ENCODE peak calls at places on chromosomes 1 and 21, in six cellular contexts. R is fibroblast of mammary gland, S is mammary epithelial cell, F is IMR-90, K is cardiac muscle cell, B is neural progenitor cell. M is an unnamed sample.
A peak's percentile ranks its signal among the peaks of the same experiment; 100 is the strongest.

GRCh38 chr1:111190931-111191451 is 9.5 kb downstream of the DENND2D start:
- DNase-seq in R (peak; percentile 67), S (no peak), F (peak; percentile 61), K (peak; percentile 89), B (no peak), M (no peak)

GRCh38 chr21:31248598-31248997 is 95.5 kb downstream of the TIAM1 start:
- DNase-seq in R (peak; percentile 66), S (peak; percentile 63), F (peak; percentile 63), K (no peak), B (no peak), M (no peak)

GRCh38 chr1:46983416-46983815 is 40.1 kb upstream of the CYP4X1 start:
- DNase-seq in R (no peak), S (no peak), F (no peak), K (no peak), B (peak; percentile 37), M (no peak)

GRCh38 chr1:151980287-151981177 is 13.1 kb downstream of the S100A10 start:
- DNase-seq in R (peak; percentile 98), S (peak; percentile 67), F (peak; percentile 37), K (peak; percentile 72), B (no peak), M (peak; percentile 36)

GRCh38 chr1:101257500-101258325 is 20.9 kb downstream of the S1PR1 start:
- DNase-seq in R (no peak), S (peak; percentile 42), F (no peak), K (peak; percentile 19), B (no peak), M (no peak)

GRCh38 chr1:51355382-51355781 is 25.0 kb upstream of the TTC39A start:
- DNase-seq in R (no peak), S (no peak), F (no peak), K (no peak), B (no peak), M (no peak)

GRCh38 chr1:7278827-7279752 is 492.0 kb upstream of the VAMP3 start:
- DNase-seq in R (no peak), S (no peak), F (peak; percentile 48), K (no peak), B (no peak), M (no peak)

GRCh38 chr1:204520834-204521709 is 4.9 kb downstream of the MDM4 start:
- DNase-seq in R (peak; percentile 84), S (peak; percentile 83), F (peak; percentile 90), K (peak; percentile 39), B (no peak), M (peak; percentile 8)

GRCh38 chr1:216722841-216723240 is 388 bp downstream of the ESRRG start:
- DNase-seq in R (no peak), S (no peak), F (no peak), K (no peak), B (peak; percentile 55), M (no peak)

GRCh38 chr21:34143783-34144182 is 70.4 kb downstream of the MRPS6 start:
- DNase-seq in R (no peak), S (no peak), F (no peak), K (no peak), B (no peak), M (no peak)

GRCh38 chr1:1890506-1891348 is at the start of gene GNB1:
- DNase-seq in R (peak; percentile 86), S (peak; percentile 86), F (peak; percentile 88), K (peak; percentile 93), B (peak; percentile 91), M (peak; percentile 74)

GRCh38 chr1:233289676-233290075 is 5.8 kb downstream of the PCNX2 start:
- DNase-seq in R (no peak), S (no peak), F (no peak), K (no peak), B (peak; percentile 65), M (no peak)

GRCh38 chr1:213507472-213508223 is 456.6 kb downstream of the RPS6KC1 start:
- DNase-seq in R (no peak), S (no peak), F (no peak), K (no peak), B (no peak), M (no peak)

GRCh38 chr1:65230741-65231439 is 78.5 kb upstream of the DNAJC6 start:
- DNase-seq in R (no peak), S (no peak), F (no peak), K (peak; percentile 63), B (no peak), M (no peak)

GRCh38 chr1:213772142-213772541 is 215.6 kb upstream of the PROX1 start:
- DNase-seq in R (no peak), S (no peak), F (no peak), K (no peak), B (no peak), M (no peak)

GRCh38 chr21:46250146-46250725 is 21.7 kb upstream of the LSS start:
- DNase-seq in R (peak; percentile 42), S (no peak), F (peak; percentile 33), K (no peak), B (no peak), M (no peak)

GRCh38 chr1:34690269-34690668 is 64.6 kb upstream of the GJB5 start:
- DNase-seq in R (no peak), S (peak; percentile 28), F (no peak), K (no peak), B (no peak), M (no peak)

GRCh38 chr1:71434240-71434639 is 353.4 kb upstream of the ZRANB2 start:
- DNase-seq in R (no peak), S (no peak), F (no peak), K (no peak), B (no peak), M (no peak)

GRCh38 chr1:175197536-175197935 is 5.0 kb upstream of the KIAA0040 start:
- DNase-seq in R (no peak), S (peak; percentile 98), F (no peak), K (no peak), B (no peak), M (peak; percentile 10)

GRCh38 chr1:160076295-160076694 is 5.0 kb upstream of the KCNJ9 start:
- DNase-seq in R (no peak), S (no peak), F (no peak), K (no peak), B (no peak), M (no peak)

GRCh38 chr1:58649555-58649954 is 50.3 kb downstream of the MYSM1 start:
- DNase-seq in R (no peak), S (no peak), F (no peak), K (peak; percentile 9), B (no peak), M (no peak)

GRCh38 chr1:107883562-107883961 is 81.4 kb downstream of the VAV3 start:
- DNase-seq in R (no peak), S (no peak), F (no peak), K (peak; percentile 45), B (peak; percentile 11), M (no peak)

GRCh38 chr1:110248746-110249145 is 38.6 kb downstream of the KCNC4 start:
- DNase-seq in R (no peak), S (no peak), F (no peak), K (no peak), B (no peak), M (no peak)

GRCh38 chr1:25544819-25545218 is 1.4 kb downstream of the LDLRAP1 start:
- DNase-seq in R (no peak), S (no peak), F (no peak), K (no peak), B (no peak), M (no peak)

GRCh38 chr1:76040327-76040868 is 34.1 kb upstream of the ST6GALNAC3 start:
- DNase-seq in R (no peak), S (no peak), F (no peak), K (no peak), B (peak; percentile 53), M (no peak)

GRCh38 chr21:32253215-32253641 is 25.6 kb downstream of the MIS18A start:
- DNase-seq in R (peak; percentile 47), S (no peak), F (peak; percentile 65), K (peak; percentile 91), B (no peak), M (peak; percentile 17)

GRCh38 chr1:145992502-145992936 is 3.9 kb downstream of the TXNIP start:
- DNase-seq in R (no peak), S (no peak), F (no peak), K (no peak), B (no peak), M (no peak)

GRCh38 chr1:43835141-43836021 is 98.2 kb upstream of the ARTN start:
- DNase-seq in R (peak; percentile 90), S (peak; percentile 94), F (peak; percentile 88), K (peak; percentile 91), B (no peak), M (peak; percentile 93)

GRCh38 chr1:110087812-110088738 is 17.6 kb upstream of the ALX3 start:
- DNase-seq in R (peak; percentile 54), S (peak; percentile 31), F (peak; percentile 56), K (peak; percentile 68), B (peak; percentile 68), M (peak; percentile 73)

DNA sequence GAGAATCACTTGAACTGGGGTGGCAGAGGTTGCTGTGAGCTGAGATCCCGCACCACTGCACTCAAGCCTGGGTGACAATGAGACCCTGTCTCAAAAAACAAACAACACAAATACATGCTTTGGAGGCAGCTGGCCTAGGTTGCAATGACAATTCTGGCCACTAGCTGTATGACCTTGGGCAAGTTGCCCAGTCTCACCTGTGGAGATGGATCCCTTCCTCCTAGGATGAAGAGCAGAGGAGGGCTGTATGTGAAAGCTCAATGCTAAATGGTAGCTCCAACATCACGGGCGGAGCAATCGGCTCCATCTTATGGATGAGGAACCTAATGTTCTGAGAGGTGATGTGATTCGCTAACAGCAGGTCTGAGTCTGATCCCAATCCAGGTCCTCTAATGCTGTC is 20.6 kb downstream of the ADORA1 start:
- DNase-seq in R (no peak), S (no peak), F (no peak), K (no peak), B (no peak), M (no peak)
- TF ChIP-seq CTCF in R (peak; percentile 30), S (peak; percentile 60), F (peak; percentile 13), K (peak; percentile 21), B (peak; percentile 38), M (peak; percentile 68)

GRCh38 chr21:27425172-27425571 is 458.3 kb upstream of the ADAMTS5 start:
- DNase-seq in R (no peak), S (no peak), F (no peak), K (peak; percentile 51), B (no peak), M (no peak)
- TF ChIP-seq CTCF in R (peak; percentile 6), S (no peak), F (no peak), K (peak; percentile 23), B (peak; percentile 38), M (peak; percentile 41)

DNA sequence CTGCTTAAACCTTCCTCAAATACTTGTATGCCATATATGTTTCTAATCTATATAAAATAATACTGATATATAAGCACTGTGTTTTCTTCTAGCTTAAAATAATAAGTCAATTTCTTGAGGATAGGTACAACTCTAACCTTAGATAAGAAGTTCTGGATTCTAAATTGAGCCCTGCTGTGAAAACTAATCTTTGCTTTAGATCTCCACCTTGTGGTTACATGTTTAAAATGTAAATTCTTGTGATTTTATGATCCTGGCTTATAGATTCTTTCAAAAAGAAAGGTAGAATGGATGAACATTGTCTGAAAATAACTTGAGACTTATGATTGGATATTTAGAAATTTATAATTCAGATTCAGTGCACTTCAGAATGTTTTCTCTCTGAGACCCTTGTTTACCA is 38.9 kb upstream of the HMCN1 start:
- DNase-seq in R (peak; percentile 10), S (no peak), F (no peak), K (no peak), B (no peak), M (no peak)
- TF ChIP-seq CTCF in R (peak; percentile 24), S (peak; percentile 28), F (peak; percentile 20), K (no peak), B (peak; percentile 27), M (peak; percentile 51)

DNA sequence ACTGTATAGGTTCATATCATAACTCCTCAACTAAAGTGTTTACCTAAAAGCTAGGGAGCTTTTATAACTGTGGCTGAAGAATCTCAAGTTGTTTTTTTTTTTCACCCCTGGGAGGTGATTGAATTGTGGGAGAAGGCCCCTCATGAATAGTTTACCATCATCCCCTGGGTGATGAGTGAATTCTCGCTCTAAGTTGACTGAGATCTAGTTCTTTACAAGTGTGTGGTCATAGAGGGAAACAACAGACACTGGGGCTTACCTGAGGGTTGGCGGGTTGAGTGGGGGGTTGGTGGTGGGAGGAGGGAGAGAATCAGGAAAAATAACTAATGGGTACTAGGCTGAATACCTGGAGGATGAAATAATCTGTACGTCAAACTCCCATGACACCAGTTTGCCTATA is 7.9 kb upstream of the ZSCAN20 start:
- DNase-seq in R (no peak), S (no peak), F (no peak), K (no peak), B (no peak), M (no peak)
- TF ChIP-seq CTCF in R (no peak), S (no peak), F (no peak), K (no peak), B (no peak), M (no peak)